ENCODE peak calls at places on chromosome 10, in nine cellular contexts. G, X, L, V, P, B, Q, I and A are unnamed samples.

GRCh38 chr10:24974978-24975377 is 22.6 kb upstream of the PRTFDC1 start:
- DNase-seq in G (peak), X (no peak), L (peak), V (peak), P (no peak), B (no peak), Q (no peak), I (no peak), A (no peak)

GRCh38 chr10:99966306-99966705 is 43.4 kb downstream of the DNMBP start:
- DNase-seq in G (no peak), X (no peak), L (peak), V (no peak), P (peak), B (no peak), Q (no peak), I (no peak), A (peak)

GRCh38 chr10:58371473-58371872 is 13.7 kb upstream of the TFAM start:
- DNase-seq in G (no peak), X (no peak), L (no peak), V (no peak), P (no peak), B (no peak), Q (no peak), I (no peak), A (no peak)

GRCh38 chr10:69492091-69492745 is 41.0 kb downstream of the TSPAN15 start:
- DNase-seq in G (no peak), X (no peak), L (no peak), V (peak), P (no peak), B (no peak), Q (no peak), I (no peak), A (no peak)

GRCh38 chr10:110447886-110448285 is 49.8 kb upstream of the DUSP5 start:
- DNase-seq in G (no peak), X (no peak), L (no peak), V (no peak), P (no peak), B (no peak), Q (no peak), I (no peak), A (no peak)

GRCh38 chr10:6838118-6838517 is 258.0 kb upstream of the PRKCQ start:
- DNase-seq in G (no peak), X (peak), L (no peak), V (no peak), P (peak), B (peak), Q (no peak), I (no peak), A (no peak)

GRCh38 chr10:106506509-106507265 is 657.8 kb downstream of the SORCS1 start:
- DNase-seq in G (no peak), X (no peak), L (peak), V (no peak), P (peak), B (peak), Q (no peak), I (no peak), A (no peak)

GRCh38 chr10:27372095-27372494 is 131.5 kb upstream of the ACBD5 start:
- DNase-seq in G (no peak), X (no peak), L (no peak), V (no peak), P (peak), B (no peak), Q (no peak), I (no peak), A (no peak)

GRCh38 chr10:37856881-37857286 is 526 bp downstream of the ZNF248 start:
- DNase-seq in G (peak), X (no peak), L (no peak), V (peak), P (peak), B (no peak), Q (peak), I (peak), A (no peak)

GRCh38 chr10:110411047-110411410 is 86.7 kb upstream of the DUSP5 start:
- DNase-seq in G (peak), X (no peak), L (peak), V (no peak), P (peak), B (no peak), Q (no peak), I (no peak), A (no peak)

GRCh38 chr10:3987142-3987974 is 202.3 kb upstream of the KLF6 start:
- DNase-seq in G (no peak), X (no peak), L (no peak), V (no peak), P (no peak), B (no peak), Q (no peak), I (no peak), A (no peak)

GRCh38 chr10:122706947-122707346 is 7.3 kb upstream of the C10orf120 start:
- DNase-seq in G (no peak), X (no peak), L (no peak), V (no peak), P (no peak), B (no peak), Q (no peak), I (no peak), A (no peak)

GRCh38 chr10:31129261-31129660 is 97.6 kb upstream of the ZNF438 start:
- DNase-seq in G (peak), X (peak), L (peak), V (no peak), P (no peak), B (peak), Q (no peak), I (no peak), A (no peak)

GRCh38 chr10:25974897-25975459 is 40.9 kb downstream of the MYO3A start:
- DNase-seq in G (no peak), X (no peak), L (no peak), V (no peak), P (no peak), B (no peak), Q (no peak), I (no peak), A (no peak)

GRCh38 chr10:70424320-70424719 is 17.2 kb downstream of the NODAL start:
- DNase-seq in G (no peak), X (no peak), L (no peak), V (no peak), P (no peak), B (no peak), Q (no peak), I (no peak), A (no peak)

GRCh38 chr10:119237722-119238436 is 30.5 kb downstream of the GRK5 start:
- DNase-seq in G (peak), X (no peak), L (peak), V (no peak), P (no peak), B (no peak), Q (no peak), I (no peak), A (no peak)

GRCh38 chr10:82811621-82812020 is 936.6 kb downstream of the NRG3 start:
- DNase-seq in G (no peak), X (peak), L (peak), V (no peak), P (peak), B (peak), Q (peak), I (peak), A (no peak)

GRCh38 chr10:67663449-67664087 is 32.4 kb downstream of the CTNNA3 start:
- DNase-seq in G (no peak), X (no peak), L (no peak), V (no peak), P (no peak), B (no peak), Q (no peak), I (no peak), A (no peak)

GRCh38 chr10:5888352-5888751 is 1.3 kb downstream of the ANKRD16 start:
- DNase-seq in G (no peak), X (peak), L (peak), V (no peak), P (peak), B (no peak), Q (no peak), I (no peak), A (no peak)

GRCh38 chr10:104274762-104275721 is 6.1 kb downstream of the GSTO2 start:
- DNase-seq in G (peak), X (peak), L (peak), V (peak), P (peak), B (peak), Q (peak), I (peak), A (no peak)

GRCh38 chr10:93280699-93281366 is 201.3 kb downstream of the MYOF start:
- DNase-seq in G (no peak), X (no peak), L (no peak), V (no peak), P (no peak), B (peak), Q (no peak), I (no peak), A (no peak)

GRCh38 chr10:29534590-29534989 is 100.2 kb downstream of the SVIL start:
- DNase-seq in G (no peak), X (no peak), L (no peak), V (no peak), P (no peak), B (no peak), Q (no peak), I (no peak), A (no peak)

GRCh38 chr10:4663162-4663992 is 162.6 kb upstream of the AKR1E2 start:
- DNase-seq in G (peak), X (peak), L (peak), V (peak), P (peak), B (peak), Q (peak), I (peak), A (peak)

GRCh38 chr10:103197177-103197576 is 4.1 kb upstream of the NT5C2 start:
- DNase-seq in G (peak), X (peak), L (peak), V (peak), P (peak), B (no peak), Q (no peak), I (peak), A (no peak)
- H3K4me3 ChIP-seq in G (no peak), X (peak), L (no peak), V (peak), P (no peak), B (no peak), Q (no peak), I (no peak), A (no peak)

GRCh38 chr10:113382691-113383090 is 170.2 kb upstream of the HABP2 start:
- DNase-seq in G (no peak), X (no peak), L (no peak), V (no peak), P (no peak), B (no peak), Q (no peak), I (no peak), A (no peak)

GRCh38 chr10:113381906-113382562 is 170.8 kb upstream of the HABP2 start:
- DNase-seq in G (no peak), X (peak), L (peak), V (no peak), P (no peak), B (peak), Q (no peak), I (no peak), A (peak)

GRCh38 chr10:113384181-113384580 is 168.7 kb upstream of the HABP2 start:
- DNase-seq in G (no peak), X (no peak), L (no peak), V (no peak), P (no peak), B (no peak), Q (no peak), I (no peak), A (no peak)

GRCh38 chr10:113386005-113386404 is 166.8 kb upstream of the HABP2 start:
- DNase-seq in G (peak), X (no peak), L (peak), V (peak), P (peak), B (no peak), Q (no peak), I (peak), A (no peak)

GRCh38 chr10:113385021-113385975 is 167.6 kb upstream of the HABP2 start:
- DNase-seq in G (peak), X (peak), L (peak), V (peak), P (peak), B (peak), Q (peak), I (peak), A (peak)
- TF ChIP-seq CTCF in G (peak), X (peak), L (peak), V (peak), P (peak), B (peak), Q (peak), I (peak), A (peak)

GRCh38 chr10:95388539-95388938 is 97.7 kb upstream of the PDLIM1 start:
- DNase-seq in G (no peak), X (no peak), L (no peak), V (no peak), P (no peak), B (no peak), Q (no peak), I (peak), A (no peak)

GRCh38 chr10:95389982-95390381 is 99.2 kb upstream of the PDLIM1 start:
- DNase-seq in G (no peak), X (peak), L (no peak), V (no peak), P (no peak), B (no peak), Q (no peak), I (no peak), A (no peak)

GRCh38 chr10:95388072-95388471 is 97.3 kb upstream of the PDLIM1 start:
- DNase-seq in G (no peak), X (no peak), L (no peak), V (no peak), P (no peak), B (no peak), Q (no peak), I (no peak), A (no peak)

GRCh38 chr10:95387383-95387782 is 96.6 kb upstream of the PDLIM1 start:
- DNase-seq in G (no peak), X (no peak), L (no peak), V (no peak), P (no peak), B (no peak), Q (no peak), I (no peak), A (no peak)

DNA sequence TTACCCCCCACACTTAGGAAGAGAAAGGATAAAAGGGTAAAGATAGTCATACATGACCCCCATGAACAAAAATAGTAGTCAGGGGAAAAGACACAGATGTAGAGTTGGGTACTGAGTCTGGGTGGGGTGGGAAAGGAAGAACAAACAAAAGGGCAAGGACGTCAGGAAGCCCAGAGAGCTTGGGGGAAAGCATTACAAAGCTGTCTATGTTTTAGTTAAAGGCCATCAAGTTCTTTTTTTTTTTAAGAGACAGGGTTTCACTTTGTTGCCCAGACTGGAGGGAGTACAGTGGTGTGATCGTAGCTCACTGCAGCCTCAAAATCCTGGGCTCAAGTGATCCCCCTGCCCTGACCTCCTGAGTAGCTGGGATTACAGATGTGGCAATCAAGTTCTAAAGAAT is 98.4 kb upstream of the PDLIM1 start:
- DNase-seq in G (no peak), X (no peak), L (no peak), V (no peak), P (no peak), B (no peak), Q (no peak), I (no peak), A (no peak)
- H3K4me3 ChIP-seq in G (no peak), X (no peak), L (no peak), V (no peak), P (no peak), B (no peak), Q (no peak), I (no peak), A (no peak)

GRCh38 chr10:71621783-71622526 is 97.6 kb downstream of the C10orf105 start:
- DNase-seq in G (peak), X (no peak), L (peak), V (no peak), P (peak), B (no peak), Q (no peak), I (peak), A (no peak)

GRCh38 chr10:71620642-71621041 is 98.9 kb downstream of the C10orf105 start:
- DNase-seq in G (no peak), X (no peak), L (no peak), V (no peak), P (no peak), B (no peak), Q (no peak), I (no peak), A (no peak)

GRCh38 chr10:71623098-71623985 is 96.2 kb downstream of the C10orf105 start:
- DNase-seq in G (no peak), X (peak), L (peak), V (no peak), P (peak), B (peak), Q (peak), I (no peak), A (no peak)

GRCh38 chr10:71622656-71623055 is 96.9 kb downstream of the C10orf105 start:
- DNase-seq in G (no peak), X (no peak), L (no peak), V (no peak), P (no peak), B (no peak), Q (no peak), I (no peak), A (no peak)

DNA sequence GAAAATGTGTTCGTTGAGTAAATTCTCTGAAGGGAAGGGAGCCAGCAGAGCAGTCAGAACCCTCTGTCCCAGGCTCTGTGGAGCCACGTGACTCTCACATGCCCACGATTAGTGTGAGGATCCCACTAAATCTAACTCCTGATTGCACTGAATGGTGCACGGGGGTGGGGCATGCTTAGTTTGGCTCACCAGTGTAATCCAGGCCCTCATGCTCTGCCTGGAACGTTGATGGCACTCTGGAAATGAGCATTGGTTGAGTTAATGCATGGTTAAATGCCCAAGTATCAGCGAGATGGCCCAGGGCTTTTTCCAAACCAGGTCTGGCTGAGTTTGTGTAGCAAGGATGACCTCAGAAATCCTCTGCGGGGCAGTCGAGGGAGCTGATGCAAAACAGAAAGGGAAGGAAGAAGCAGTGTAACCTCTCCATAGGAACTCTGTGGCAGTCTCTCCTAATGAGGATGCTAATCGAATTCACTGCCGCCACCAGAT is 98.3 kb downstream of the C10orf105 start:
- DNase-seq in G (no peak), X (no peak), L (no peak), V (peak), P (no peak), B (no peak), Q (no peak), I (no peak), A (no peak)
- TF ChIP-seq CTCF in G (no peak), X (no peak), L (no peak), V (no peak), P (no peak), B (no peak), Q (no peak), I (no peak), A (no peak)

DNA sequence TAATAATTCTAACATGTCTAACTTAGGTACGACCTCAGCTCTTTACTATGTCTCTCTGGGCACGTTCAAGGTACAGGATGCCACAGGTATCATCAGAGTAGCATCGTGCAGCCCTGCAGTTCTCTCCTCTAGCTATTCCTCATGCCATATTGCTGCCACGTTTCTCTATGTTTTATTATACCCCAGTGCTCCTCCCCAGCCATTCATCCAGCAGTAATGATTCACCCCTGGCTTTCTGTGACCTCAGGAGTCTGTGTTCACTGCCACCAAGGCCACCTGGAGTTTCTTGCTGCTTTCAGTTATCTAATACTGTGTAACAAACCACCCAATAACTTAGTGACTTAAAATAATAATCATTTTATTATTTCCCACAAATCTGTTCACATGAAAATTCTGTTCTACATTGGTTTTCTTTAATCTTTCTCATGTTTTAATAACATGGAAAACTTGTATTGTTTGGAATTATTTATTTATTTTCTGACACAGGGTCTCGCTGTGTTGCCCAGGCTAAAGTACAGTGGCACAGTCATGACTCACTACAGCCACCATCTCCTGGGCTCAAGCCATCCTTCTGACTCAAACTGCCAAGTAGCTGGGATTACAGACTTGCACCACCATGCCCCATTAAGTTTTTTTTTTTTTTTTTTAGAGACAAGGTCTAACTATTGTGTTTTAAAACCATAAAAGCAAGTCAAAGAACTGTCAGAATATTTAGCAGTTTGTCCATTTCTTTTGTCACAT is 21.8 kb downstream of the REEP3 start:
- DNase-seq in G (no peak), X (no peak), L (peak), V (no peak), P (peak), B (no peak), Q (no peak), I (no peak), A (no peak)
- H3K4me3 ChIP-seq in G (no peak), X (no peak), L (no peak), V (no peak), P (no peak), B (no peak), Q (no peak), I (no peak), A (no peak)

DNA sequence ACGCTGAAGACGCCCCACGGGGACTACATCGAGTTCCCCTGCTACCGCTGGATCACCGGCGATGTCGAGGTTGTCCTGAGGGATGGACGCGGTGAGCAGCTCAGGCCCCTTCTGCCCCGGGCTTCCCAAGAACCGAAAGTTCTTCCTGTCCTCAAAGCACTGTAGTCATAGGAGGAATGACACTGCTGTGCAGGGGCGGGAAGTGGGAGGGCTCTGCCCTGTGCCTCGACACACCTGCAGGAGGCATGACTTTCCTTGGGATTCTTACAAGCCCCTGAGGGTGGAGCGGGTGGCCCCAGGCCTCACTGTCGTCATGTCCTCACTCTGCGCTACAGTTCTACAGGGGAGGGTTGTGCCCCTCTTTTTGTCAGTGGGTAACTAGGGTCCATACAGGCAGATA is 8.6 kb downstream of the ALOX5 start:
- DNase-seq in G (no peak), X (no peak), L (no peak), V (no peak), P (no peak), B (no peak), Q (no peak), I (no peak), A (no peak)
- TF ChIP-seq CTCF in G (no peak), X (no peak), L (no peak), V (no peak), P (no peak), B (no peak), Q (no peak), I (no peak), A (no peak)